ENCODE peak calls at places on chromosomes 6 and 20, in four cellular contexts. R is lower leg skin; E is brain microvascular endothelial cell; S is activated T-cell treated with anti-CD3 and anti-CD28 coated beads, Interleukin-2, amount 50 U/mL, for 4 hours. K is an unnamed sample.

GRCh38 chr6:12051861-12052368 is 39.8 kb downstream of the HIVEP1 start:
- DNase-seq in E (no peak), R (no peak), S (peak), K (no peak)

GRCh38 chr20:49591217-49591865 is 23.4 kb upstream of the PTGIS start:
- DNase-seq in S (no peak), E (peak), R (no peak), K (no peak)

GRCh38 chr20:44020406-44021148 is 105.9 kb downstream of the TOX2 start:
- DNase-seq in R (no peak), S (no peak), E (no peak), K (no peak)

GRCh38 chr20:56453347-56453746 is 15.1 kb upstream of the RTF2 start:
- DNase-seq in S (no peak), E (no peak), R (no peak), K (no peak)

GRCh38 chr6:106163446-106163965 is 77.4 kb downstream of the PRDM1 start:
- DNase-seq in E (peak), S (peak), R (peak), K (no peak)

GRCh38 chr20:7967199-7967844 is 27.1 kb upstream of the HAO1 start:
- DNase-seq in S (no peak), R (no peak), E (peak), K (peak)

GRCh38 chr6:11055127-11055627 is 11.1 kb upstream of the ELOVL2 start:
- DNase-seq in E (no peak), R (no peak), S (no peak), K (no peak)

GRCh38 chr6:126072172-126072571 is 85.8 kb downstream of the TRMT11 start:
- DNase-seq in R (no peak), S (no peak), E (no peak), K (no peak)

GRCh38 chr6:157774153-157775135 is 48.6 kb upstream of the SNX9 start:
- DNase-seq in S (no peak), R (no peak), E (no peak), K (no peak)

GRCh38 chr6:107603029-107603428 is 113.1 kb downstream of the SOBP start:
- DNase-seq in R (no peak), E (no peak), S (no peak), K (no peak)

GRCh38 chr6:12849420-12850200 is 133.0 kb downstream of the PHACTR1 start:
- DNase-seq in R (no peak), E (peak), S (no peak), K (no peak)

GRCh38 chr6:36029464-36029863 is 1.9 kb downstream of the MAPK14 start:
- DNase-seq in S (no peak), E (peak), R (no peak), K (no peak)

GRCh38 chr6:10347561-10348327 is 67.1 kb downstream of the TFAP2A start:
- DNase-seq in E (peak), R (peak), S (no peak), K (peak)

GRCh38 chr6:137045221-137045789 is 540 bp upstream of the IL20RA start:
- DNase-seq in R (no peak), S (no peak), E (no peak), K (no peak)

GRCh38 chr6:125307964-125308615 is 6.3 kb upstream of the HDDC2 start:
- DNase-seq in R (no peak), S (no peak), E (no peak), K (no peak)

GRCh38 chr20:57809661-57810172 is 99.9 kb upstream of the PMEPA1 start:
- DNase-seq in R (peak), S (no peak), E (no peak), K (no peak)

GRCh38 chr20:53077373-53078205 is 105.4 kb downstream of the TSHZ2 start:
- DNase-seq in R (peak), S (no peak), E (no peak), K (peak)

GRCh38 chr20:17617212-17617867 is 47.5 kb downstream of the DSTN start:
- DNase-seq in E (no peak), S (peak), R (no peak), K (peak)

GRCh38 chr20:24767623-24768100 is 181.4 kb upstream of the CST7 start:
- DNase-seq in S (no peak), R (no peak), E (no peak), K (no peak)

GRCh38 chr6:42406296-42407280 is 45.1 kb downstream of the TRERF1 start:
- DNase-seq in S (no peak), R (no peak), E (peak), K (no peak)

GRCh38 chr20:5642155-5642981 is 107.8 kb upstream of the SHLD1 start:
- DNase-seq in S (no peak), R (peak), E (no peak), K (no peak)

GRCh38 chr6:51303313-51303712 is 484.6 kb downstream of the TFAP2B start:
- DNase-seq in S (no peak), E (no peak), R (no peak), K (no peak)

GRCh38 chr6:105795913-105796517 is 290.1 kb upstream of the PRDM1 start:
- DNase-seq in S (no peak), R (no peak), E (no peak), K (no peak)

GRCh38 chr6:157460182-157460999 is 79.4 kb downstream of the ZDHHC14 start:
- DNase-seq in S (no peak), E (no peak), R (no peak), K (peak)

GRCh38 chr20:13744403-13744802 is 40.3 kb downstream of the ESF1 start:
- DNase-seq in E (peak), S (no peak), R (no peak), K (no peak)

GRCh38 chr6:165858571-165858970 is 195.5 kb upstream of the PDE10A start:
- DNase-seq in S (no peak), E (peak), R (no peak), K (no peak)

GRCh38 chr6:81814365-81815109 is 62.1 kb upstream of the TENT5A start:
- DNase-seq in R (no peak), E (no peak), S (no peak), K (no peak)

GRCh38 chr20:37395921-37396519 is 50.1 kb downstream of the SRC start:
- DNase-seq in E (no peak), S (no peak), R (no peak), K (no peak)

GRCh38 chr20:43923322-43923721 is 8.7 kb downstream of the TOX2 start:
- DNase-seq in E (no peak), S (no peak), R (no peak), K (no peak)

K was measured in RCC 7860.